ENCODE peak calls at places on chromosomes 3 and 15, in five cellular contexts. I, O, C, H and J are unnamed samples.

GRCh38 chr15:39281094-39281493 is 299.8 kb upstream of the THBS1 start:
- DNase-seq in I (no peak), O (no peak), C (no peak), H (no peak), J (no peak)

GRCh38 chr3:135147657-135148056 is 352.6 kb downstream of the EPHB1 start:
- DNase-seq in I (no peak), O (no peak), C (no peak), H (no peak), J (no peak)

GRCh38 chr3:164577667-164578066 is 500.6 kb downstream of the SI start:
- DNase-seq in I (no peak), O (no peak), C (no peak), H (no peak), J (no peak)

GRCh38 chr3:99633887-99634558 is 4.4 kb upstream of the COL8A1 start:
- DNase-seq in I (no peak), O (no peak), C (no peak), H (no peak), J (no peak)

GRCh38 chr15:34206016-34206415 is 3.9 kb downstream of the KATNBL1 start:
- DNase-seq in I (no peak), O (no peak), C (no peak), H (no peak), J (no peak)

GRCh38 chr15:33737687-33738606 is 230.3 kb upstream of the CHRM5 start:
- DNase-seq in I (peak), O (peak), C (no peak), H (peak), J (peak)

GRCh38 chr3:56883828-56884227 is 82.1 kb upstream of the ARHGEF3 start:
- DNase-seq in I (no peak), O (no peak), C (no peak), H (no peak), J (no peak)

GRCh38 chr3:37129871-37130270 is 44.5 kb downstream of the LRRFIP2 start:
- DNase-seq in I (no peak), O (no peak), C (no peak), H (no peak), J (no peak)

GRCh38 chr3:69161587-69162196 is 39.3 kb upstream of the LMOD3 start:
- DNase-seq in I (peak), O (peak), C (peak), H (peak), J (peak)

GRCh38 chr15:60804986-60805949 is 326.3 kb upstream of the ICE2 start:
- DNase-seq in I (no peak), O (no peak), C (no peak), H (no peak), J (no peak)

GRCh38 chr3:186432189-186432588 is 70.2 kb upstream of the DGKG start:
- DNase-seq in I (peak), O (no peak), C (no peak), H (no peak), J (no peak)

GRCh38 chr15:37133619-37134018 is 33.3 kb upstream of the MEIS2 start:
- DNase-seq in I (no peak), O (no peak), C (no peak), H (no peak), J (no peak)

GRCh38 chr15:25182736-25183445 is 228.1 kb downstream of the SNRPN start:
- DNase-seq in I (no peak), O (no peak), C (no peak), H (peak), J (no peak)

GRCh38 chr3:127428344-127429001 is 140.6 kb upstream of the PRR20G start:
- DNase-seq in I (no peak), O (no peak), C (no peak), H (no peak), J (peak)

GRCh38 chr3:171833775-171834460 is 9.2 kb upstream of the TMEM212 start:
- DNase-seq in I (no peak), O (no peak), C (no peak), H (no peak), J (no peak)

GRCh38 chr15:36966704-36967103 is 133.6 kb downstream of the MEIS2 start:
- DNase-seq in I (no peak), O (no peak), C (no peak), H (no peak), J (no peak)

GRCh38 chr15:74202461-74203401 is at the start of gene STRA6:
- DNase-seq in I (peak), O (peak), C (no peak), H (peak), J (no peak)

GRCh38 chr3:178690571-178690970 is 154.3 kb downstream of the KCNMB2 start:
- DNase-seq in I (no peak), O (no peak), C (no peak), H (no peak), J (no peak)

GRCh38 chr15:63156708-63157065 is 590 bp downstream of the RPS27L start:
- DNase-seq in I (peak), O (peak), C (no peak), H (peak), J (no peak)

GRCh38 chr3:57128863-57129602 is 36.1 kb downstream of the IL17RD start:
- DNase-seq in I (no peak), O (no peak), C (no peak), H (no peak), J (no peak)

GRCh38 chr3:189703865-189704264 is 72.7 kb downstream of the TP63 start:
- DNase-seq in I (no peak), O (no peak), C (no peak), H (no peak), J (no peak)

GRCh38 chr3:129723558-129724324 is 117.3 kb upstream of the PLXND1 start:
- DNase-seq in I (no peak), O (no peak), C (no peak), H (no peak), J (no peak)

GRCh38 chr15:60869851-60870250 is 359.3 kb downstream of the RORA start:
- DNase-seq in I (no peak), O (no peak), C (no peak), H (no peak), J (no peak)

GRCh38 chr3:48919215-48920138 is 835 bp downstream of the ARIH2 start:
- DNase-seq in I (peak), O (peak), C (no peak), H (peak), J (peak)

GRCh38 chr3:162492446-162493081 is 996.0 kb downstream of the OTOL1 start:
- DNase-seq in I (no peak), O (no peak), C (no peak), H (no peak), J (no peak)

GRCh38 chr3:167691366-167691765 is 37.6 kb upstream of the WDR49 start:
- DNase-seq in I (no peak), O (no peak), C (peak), H (no peak), J (no peak)

GRCh38 chr3:195802261-195802701 is 9.4 kb downstream of the MUC4 start:
- DNase-seq in I (no peak), O (no peak), C (no peak), H (no peak), J (no peak)

GRCh38 chr3:170327040-170327808 is 30.3 kb upstream of the SKIL start:
- DNase-seq in I (no peak), O (no peak), C (no peak), H (no peak), J (no peak)

GRCh38 chr15:57079907-57080750 is 161.7 kb downstream of the TCF12 start:
- DNase-seq in I (no peak), O (no peak), C (no peak), H (no peak), J (no peak)

GRCh38 chr15:66765478-66766281 is 63.6 kb downstream of the SMAD6 start:
- DNase-seq in I (peak), O (peak), C (peak), H (peak), J (peak)

GRCh38 chr15:68326711-68327412 is 49.3 kb downstream of the FEM1B start:
- DNase-seq in I (no peak), O (no peak), C (no peak), H (no peak), J (no peak)

GRCh38 chr3:31425401-31425800 is 107.3 kb upstream of the STT3B start:
- DNase-seq in I (no peak), O (no peak), C (no peak), H (no peak), J (no peak)

GRCh38 chr15:31552482-31553099 is 226.0 kb downstream of the KLF13 start:
- DNase-seq in I (no peak), O (no peak), C (no peak), H (no peak), J (no peak)

GRCh38 chr3:142088522-142088921 is 60.8 kb downstream of the TFDP2 start:
- DNase-seq in I (no peak), O (peak), C (no peak), H (no peak), J (peak)

GRCh38 chr15:25695875-25696760 is 167.0 kb downstream of the ATP10A start:
- DNase-seq in I (no peak), O (no peak), C (no peak), H (no peak), J (no peak)

GRCh38 chr15:73175382-73175781 is 123.1 kb downstream of the NEO1 start:
- DNase-seq in I (no peak), O (no peak), C (no peak), H (no peak), J (no peak)

GRCh38 chr3:44712455-44713075 is at the start of gene ZNF502:
- DNase-seq in I (peak), O (no peak), C (no peak), H (peak), J (peak)

GRCh38 chr3:107116251-107116650 is 261.0 kb upstream of the CCDC54 start:
- DNase-seq in I (no peak), O (no peak), C (no peak), H (no peak), J (no peak)

GRCh38 chr3:144085964-144086363 is 114.3 kb downstream of the DIPK2A start:
- DNase-seq in I (no peak), O (no peak), C (no peak), H (peak), J (no peak)
- TF ChIP-seq REST in I (no peak), O (no peak), C (no peak), H (no peak), J (no peak)

GRCh38 chr15:40323953-40324937 is 753 bp downstream of the INAFM2 start:
- DNase-seq in I (peak), O (no peak), C (no peak), H (peak), J (no peak)

GRCh38 chr15:40323239-40323952 is at the start of gene INAFM2:
- DNase-seq in I (peak), O (peak), C (peak), H (peak), J (peak)

GRCh38 chr15:40325700-40326099 is 2.2 kb downstream of the INAFM2 start:
- DNase-seq in I (no peak), O (no peak), C (no peak), H (no peak), J (no peak)

GRCh38 chr15:40327338-40327917 is 3.9 kb downstream of the INAFM2 start:
- DNase-seq in I (no peak), O (no peak), C (no peak), H (no peak), J (no peak)

DNA sequence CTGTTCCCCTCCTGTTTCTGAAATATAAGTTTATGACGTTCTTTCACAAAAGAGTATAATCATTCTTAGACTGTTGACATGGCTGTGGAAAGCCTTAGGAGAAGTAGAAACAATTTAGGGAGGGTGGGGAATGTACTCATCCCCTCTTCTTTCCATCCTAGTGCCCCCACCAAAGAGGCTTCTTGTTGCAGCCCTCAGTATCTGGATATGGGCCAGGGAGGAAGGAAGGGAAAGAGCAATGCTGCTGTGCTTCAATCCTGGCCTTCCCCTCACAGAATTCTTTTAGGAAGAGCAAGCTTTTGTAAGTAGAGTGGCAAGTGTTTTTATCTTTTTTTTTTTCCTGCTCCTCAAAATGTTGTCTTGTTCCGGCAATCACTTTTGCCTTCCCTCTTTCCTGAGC is 1.7 kb downstream of the INAFM2 start:
- DNase-seq in I (no peak), O (no peak), C (no peak), H (no peak), J (no peak)
- H3K9ac ChIP-seq in I (peak), O (no peak), C (no peak), H (peak), J (no peak)

GRCh38 chr15:98504998-98505397 is 143.3 kb upstream of the IGF1R start:
- DNase-seq in I (no peak), O (no peak), C (no peak), H (no peak), J (no peak)

GRCh38 chr15:98505611-98506031 is 142.7 kb upstream of the IGF1R start:
- DNase-seq in I (no peak), O (no peak), C (no peak), H (no peak), J (no peak)

GRCh38 chr15:98501632-98502031 is 146.7 kb upstream of the IGF1R start:
- DNase-seq in I (no peak), O (no peak), C (no peak), H (no peak), J (no peak)

GRCh38 chr15:98506172-98506571 is 142.2 kb upstream of the IGF1R start:
- DNase-seq in I (no peak), O (no peak), C (no peak), H (no peak), J (no peak)

GRCh38 chr15:98503970-98504369 is 144.4 kb upstream of the IGF1R start:
- DNase-seq in I (no peak), O (no peak), C (no peak), H (no peak), J (no peak)
- TF ChIP-seq REST in I (no peak), O (no peak), C (no peak), H (no peak), J (no peak)

GRCh38 chr15:96312641-96313335 is 17.7 kb upstream of the NR2F2 start:
- DNase-seq in I (no peak), O (no peak), C (no peak), H (no peak), J (no peak)

GRCh38 chr15:96314508-96314907 is 16.0 kb upstream of the NR2F2 start:
- DNase-seq in I (no peak), O (no peak), C (no peak), H (no peak), J (no peak)

GRCh38 chr15:96307856-96308394 is 22.6 kb upstream of the NR2F2 start:
- DNase-seq in I (no peak), O (no peak), C (no peak), H (no peak), J (no peak)

GRCh38 chr15:96309143-96309542 is 21.4 kb upstream of the NR2F2 start:
- DNase-seq in I (no peak), O (no peak), C (no peak), H (no peak), J (no peak)

DNA sequence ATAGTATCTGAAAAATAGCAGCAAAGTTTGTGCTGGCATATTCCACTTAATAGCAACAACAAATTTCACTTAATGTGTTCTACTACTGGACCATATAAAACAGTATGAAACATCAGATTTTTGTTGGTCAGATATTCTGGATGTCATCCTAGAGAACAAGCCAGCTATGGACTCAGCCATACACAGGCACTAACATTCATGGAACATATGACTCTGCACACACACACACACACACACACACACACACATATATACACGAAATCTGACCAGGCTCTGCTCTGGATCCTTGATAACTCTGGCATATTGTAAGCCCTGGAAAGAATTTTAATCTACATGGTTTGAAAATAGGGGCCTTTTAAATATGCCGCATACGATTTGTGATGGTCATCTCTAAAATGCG is 18.9 kb upstream of the NR2F2 start:
- DNase-seq in I (no peak), O (no peak), C (no peak), H (no peak), J (no peak)
- H3K9ac ChIP-seq in I (no peak), O (no peak), C (no peak), H (no peak), J (no peak)